ENCODE peak calls at places on chromosomes 12 and 14, in four cellular contexts. V, L, X and O are unnamed samples.

GRCh38 chr12:1606021-1606622 is 11.7 kb upstream of the FBXL14 start:
- DNase-seq in X (peak), L (no peak), V (no peak), O (peak)

GRCh38 chr14:51447411-51447810 is 204.3 kb upstream of the FRMD6 start:
- DNase-seq in L (no peak), X (no peak), V (no peak), O (no peak)

GRCh38 chr12:103840399-103840880 is 594 bp downstream of the NT5DC3 start:
- DNase-seq in V (no peak), L (no peak), X (no peak), O (peak)

GRCh38 chr12:107236824-107237467 is 143.6 kb upstream of the CRY1 start:
- DNase-seq in L (no peak), X (no peak), V (no peak), O (peak)

GRCh38 chr14:96748371-96748770 is 48.8 kb upstream of the VRK1 start:
- DNase-seq in V (no peak), X (no peak), L (no peak), O (no peak)

GRCh38 chr12:464484-465267 is 4.9 kb downstream of the B4GALNT3 start:
- DNase-seq in L (no peak), X (no peak), V (no peak), O (no peak)

GRCh38 chr14:23578560-23579310 is at the start of gene JPH4:
- DNase-seq in V (no peak), L (peak), X (peak), O (no peak)

GRCh38 chr12:89472508-89472907 is 52.1 kb downstream of the GALNT4 start:
- DNase-seq in L (no peak), X (no peak), V (no peak), O (no peak)

GRCh38 chr14:24289649-24290283 is 9.8 kb downstream of the DHRS1 start:
- DNase-seq in V (no peak), L (no peak), X (no peak), O (no peak)

GRCh38 chr14:63735720-63736119 is 7.9 kb upstream of the SGPP1 start:
- DNase-seq in V (no peak), X (no peak), L (no peak), O (no peak)

GRCh38 chr12:121465921-121466799 is 66.2 kb downstream of the RNF34 start:
- DNase-seq in V (no peak), X (no peak), L (no peak), O (no peak)

GRCh38 chr12:45183263-45183662 is 32.6 kb upstream of the ANO6 start:
- DNase-seq in X (no peak), V (no peak), L (no peak), O (no peak)

GRCh38 chr12:106080786-106081185 is 58.0 kb downstream of the NUAK1 start:
- DNase-seq in X (no peak), L (no peak), V (no peak), O (no peak)

GRCh38 chr12:49021292-49021915 is 2.8 kb upstream of the PRKAG1 start:
- DNase-seq in V (no peak), X (peak), L (no peak), O (no peak)

GRCh38 chr14:64278458-64278857 is 15.7 kb downstream of the ESR2 start:
- DNase-seq in V (no peak), L (no peak), X (no peak), O (no peak)

GRCh38 chr14:102774391-102775153 is 2.7 kb upstream of the TRAF3 start:
- DNase-seq in V (no peak), L (peak), X (peak), O (peak)

GRCh38 chr12:123655420-123655819 is 15.5 kb upstream of the TCTN2 start:
- DNase-seq in L (no peak), X (no peak), V (no peak), O (no peak)

GRCh38 chr14:51716610-51717009 is 64.9 kb downstream of the FRMD6 start:
- DNase-seq in X (no peak), V (no peak), L (no peak), O (no peak)

GRCh38 chr12:25995906-25996305 is 37.4 kb downstream of the RASSF8 start:
- DNase-seq in L (no peak), X (no peak), V (no peak), O (no peak)

GRCh38 chr12:25994252-25994651 is 35.8 kb downstream of the RASSF8 start:
- DNase-seq in X (no peak), L (no peak), V (no peak), O (no peak)

GRCh38 chr12:25996677-25997076 is 38.2 kb downstream of the RASSF8 start:
- DNase-seq in X (no peak), L (no peak), V (no peak), O (no peak)

GRCh38 chr12:25997401-25997973 is 39.0 kb downstream of the RASSF8 start:
- DNase-seq in X (no peak), L (no peak), V (peak), O (peak)

GRCh38 chr12:25994901-25995625 is 36.6 kb downstream of the RASSF8 start:
- DNase-seq in V (no peak), L (no peak), X (no peak), O (peak)
- H3K18ac ChIP-seq in V (no peak), L (no peak), X (no peak), O (no peak)

GRCh38 chr12:7128681-7129593 is at the start of gene RBP5:
- DNase-seq in X (peak), V (no peak), L (no peak), O (peak)

GRCh38 chr12:7130537-7130790 is 293 bp downstream of the CLSTN3 start:
- DNase-seq in L (no peak), V (no peak), X (no peak), O (no peak)

GRCh38 chr12:7129647-7130536 is at the start of gene CLSTN3:
- DNase-seq in X (peak), L (peak), V (peak), O (peak)

GRCh38 chr12:7131502-7131866 is 1.3 kb downstream of the CLSTN3 start:
- DNase-seq in V (no peak), X (peak), L (no peak), O (peak)

GRCh38 chr12:7130791-7131501 is 775 bp downstream of the CLSTN3 start:
- DNase-seq in V (no peak), L (peak), X (peak), O (peak)
- H2BK15ac ChIP-seq in V (no peak), L (no peak), X (no peak), O (no peak)

GRCh38 chr12:57859121-57859520 is 12.6 kb upstream of the CTDSP2 start:
- DNase-seq in V (no peak), L (no peak), X (no peak), O (no peak)
- H3K18ac ChIP-seq in V (no peak), L (no peak), X (no peak), O (no peak)

GRCh38 chr14:71438684-71439083 is 493.5 kb upstream of the RGS6 start:
- DNase-seq in L (no peak), V (no peak), X (no peak), O (no peak)
- H2BK15ac ChIP-seq in L (no peak), V (no peak), X (no peak), O (no peak)

DNA sequence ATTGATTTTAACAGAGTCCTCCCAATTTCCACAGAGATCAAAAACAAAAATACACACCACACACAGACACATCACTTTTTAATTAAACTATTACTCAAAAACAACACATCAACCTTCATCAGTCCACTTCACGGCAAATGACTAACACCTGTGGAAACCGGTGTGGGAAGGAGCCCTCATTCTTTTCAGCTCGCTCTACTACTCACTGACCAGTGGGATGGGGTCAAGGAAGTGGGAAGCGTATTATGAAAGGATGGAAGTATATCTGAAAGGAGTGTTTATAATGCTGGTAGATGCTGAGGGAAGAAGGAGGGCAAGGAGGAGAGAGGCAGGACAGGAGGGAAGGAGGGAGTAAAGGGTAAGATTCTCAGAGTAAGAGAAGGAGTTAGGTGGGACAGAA is 156.5 kb downstream of the EPS8 start:
- DNase-seq in L (no peak), X (no peak), V (no peak), O (no peak)
- H3K18ac ChIP-seq in L (no peak), X (no peak), V (no peak), O (peak)